ENCODE peak calls at places on chromosomes 3 and 15, in four cellular contexts. L is brain microvascular endothelial cell, X is cardiac muscle cell, T is RWPE1. Z is an unnamed sample.

GRCh38 chr15:88902846-88903245 is 7.5 kb upstream of the HAPLN3 start:
- DNase-seq in L (no peak), X (no peak), T (no peak), Z (no peak)

GRCh38 chr3:190601597-190601996 is 87.7 kb downstream of the IL1RAP start:
- DNase-seq in L (no peak), X (no peak), T (no peak), Z (no peak)

GRCh38 chr3:119018690-119019463 is 15.8 kb downstream of the IGSF11 start:
- DNase-seq in L (no peak), X (no peak), T (no peak), Z (no peak)

GRCh38 chr3:119913021-119913420 is 131.1 kb downstream of the NR1I2 start:
- DNase-seq in L (no peak), X (no peak), T (no peak), Z (no peak)

GRCh38 chr15:29792426-29793159 is 29.7 kb downstream of the TJP1 start:
- DNase-seq in L (peak), X (no peak), T (no peak), Z (no peak)

GRCh38 chr3:119469378-119470189 is 821 bp downstream of the POGLUT1 start:
- DNase-seq in L (peak), X (no peak), T (peak), Z (no peak)

GRCh38 chr15:86892774-86893449 is 813.2 kb downstream of the AGBL1 start:
- DNase-seq in L (peak), X (peak), T (no peak), Z (peak)

GRCh38 chr15:70323111-70323851 is 225.6 kb upstream of the TLE3 start:
- DNase-seq in L (peak), X (no peak), T (no peak), Z (no peak)

GRCh38 chr3:173583496-173583895 is 186.0 kb downstream of the NLGN1 start:
- DNase-seq in L (no peak), X (no peak), T (no peak), Z (no peak)

GRCh38 chr15:64897345-64897985 is 14.2 kb upstream of the ANKDD1A start:
- DNase-seq in L (peak), X (no peak), T (peak), Z (peak)

GRCh38 chr3:183653209-183654064 is 18.0 kb downstream of the KLHL24 start:
- DNase-seq in L (no peak), X (no peak), T (no peak), Z (peak)

GRCh38 chr15:98649621-98649995 is 1.3 kb downstream of the IGF1R start:
- DNase-seq in L (no peak), X (peak), T (no peak), Z (no peak)

GRCh38 chr3:176376531-176376930 is 820.8 kb downstream of the TBL1XR1 start:
- DNase-seq in L (no peak), X (no peak), T (no peak), Z (no peak)

GRCh38 chr15:68391084-68391483 is 40.9 kb downstream of the ITGA11 start:
- DNase-seq in L (no peak), X (no peak), T (no peak), Z (no peak)

GRCh38 chr15:68820205-68820588 is 498 bp downstream of the ANP32A start:
- DNase-seq in L (peak), X (peak), T (peak), Z (no peak)

GRCh38 chr3:38102073-38102844 is 34.7 kb downstream of the ACAA1 start:
- DNase-seq in L (no peak), X (peak), T (no peak), Z (no peak)

GRCh38 chr3:67569324-67569723 is 85.1 kb downstream of the SUCLG2 start:
- DNase-seq in L (no peak), X (no peak), T (no peak), Z (no peak)

GRCh38 chr15:68566377-68566954 is 12.3 kb upstream of the CORO2B start:
- DNase-seq in L (no peak), X (no peak), T (no peak), Z (no peak)

GRCh38 chr3:128313936-128314335 is 152.8 kb downstream of the DNAJB8 start:
- DNase-seq in L (no peak), X (no peak), T (no peak), Z (no peak)

GRCh38 chr3:32667072-32667582 is 17.9 kb upstream of the CNOT10 start:
- DNase-seq in L (no peak), X (no peak), T (no peak), Z (no peak)

GRCh38 chr3:133964547-133964946 is 65.2 kb downstream of the SLCO2A1 start:
- DNase-seq in L (no peak), X (no peak), T (no peak), Z (no peak)

GRCh38 chr15:78000089-78000926 is 77.2 kb downstream of the TBC1D2B start:
- DNase-seq in L (peak), X (peak), T (peak), Z (peak)

GRCh38 chr3:16883057-16883725 is 1.6 kb upstream of the PLCL2 start:
- DNase-seq in L (no peak), X (no peak), T (no peak), Z (no peak)

GRCh38 chr3:116663161-116663885 is 46.3 kb upstream of the TUSC7 start:
- DNase-seq in L (no peak), X (peak), T (no peak), Z (no peak)

GRCh38 chr3:83934208-83935150 is 1024.3 kb upstream of the CADM2 start:
- DNase-seq in L (no peak), X (no peak), T (peak), Z (peak)

GRCh38 chr3:11556851-11557644 is 86.7 kb downstream of the VGLL4 start:
- DNase-seq in L (peak), X (no peak), T (no peak), Z (no peak)

GRCh38 chr3:11145888-11146287 is 8.4 kb upstream of the HRH1 start:
- DNase-seq in L (peak), X (no peak), T (peak), Z (peak)

GRCh38 chr15:67504796-67505195 is 16.1 kb upstream of the C15orf61 start:
- DNase-seq in L (no peak), X (no peak), T (no peak), Z (peak)

GRCh38 chr3:128443771-128444170 is 22.9 kb downstream of the DNAJB8 start:
- DNase-seq in L (no peak), X (no peak), T (no peak), Z (no peak)

GRCh38 chr15:47961401-47962090 is 159.2 kb upstream of the SLC24A5 start:
- DNase-seq in L (no peak), X (no peak), T (no peak), Z (no peak)

GRCh38 chr15:53588773-53589172 is 170.7 kb downstream of the WDR72 start:
- DNase-seq in L (peak), X (no peak), T (no peak), Z (peak)

GRCh38 chr15:41407341-41407740 is 5.0 kb upstream of the NDUFAF1 start:
- DNase-seq in L (no peak), X (no peak), T (no peak), Z (no peak)

DNA sequence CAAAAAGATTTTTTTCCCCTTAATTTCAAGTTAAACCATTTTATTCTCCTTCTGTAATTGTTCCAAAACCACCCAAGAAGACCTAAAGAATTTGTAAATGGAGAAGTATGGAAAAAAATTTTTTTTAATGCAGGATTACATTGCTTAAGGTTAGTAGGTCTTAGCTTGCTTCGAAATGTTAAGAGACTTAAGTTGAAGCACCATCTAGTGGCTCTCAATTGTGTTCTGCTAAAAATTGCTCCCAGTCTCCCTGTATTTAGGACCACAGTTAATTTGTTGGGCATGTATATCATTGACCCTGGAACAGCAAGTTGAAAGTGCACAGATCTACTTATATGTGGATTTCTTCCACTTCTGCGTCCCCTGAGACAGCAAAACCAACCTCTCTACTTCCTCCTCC is 32.4 kb downstream of the CD200R1L start:
- DNase-seq in L (peak), X (peak), T (peak), Z (peak)
- TF ChIP-seq CTCF in L (peak), X (peak), T (peak), Z (peak)

GRCh38 chr15:45802140-45802539 is 167.3 kb downstream of the SQOR start:
- DNase-seq in L (no peak), X (no peak), T (no peak), Z (no peak)
- TF ChIP-seq CTCF in L (no peak), X (no peak), T (no peak), Z (no peak)

DNA sequence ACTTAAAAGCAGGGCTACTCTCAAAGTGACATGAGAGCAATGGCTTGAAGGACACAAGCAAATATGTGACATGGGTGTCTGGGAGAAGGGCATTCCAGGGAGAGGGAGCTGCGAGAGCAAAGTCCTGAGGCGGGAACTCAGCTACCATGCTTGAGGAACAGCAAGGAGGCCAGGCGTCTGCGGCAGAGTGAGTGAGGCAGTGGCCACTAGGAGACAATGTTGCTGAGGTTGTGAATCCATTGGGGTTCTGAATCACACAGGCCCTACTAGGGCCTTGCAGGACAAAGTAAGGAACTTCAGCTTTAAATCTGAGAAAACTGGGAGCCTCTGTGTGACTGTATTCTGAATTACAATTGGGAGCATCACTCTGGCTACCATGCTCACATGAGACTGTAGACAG is 94.1 kb upstream of the PRICKLE2 start:
- DNase-seq in L (no peak), X (no peak), T (no peak), Z (no peak)
- TF ChIP-seq CTCF in L (peak), X (peak), T (no peak), Z (no peak)

GRCh38 chr3:139241783-139242182 is 102.0 kb upstream of the MRPS22 start:
- DNase-seq in L (no peak), X (no peak), T (no peak), Z (no peak)
- TF ChIP-seq CTCF in L (no peak), X (no peak), T (no peak), Z (no peak)

DNA sequence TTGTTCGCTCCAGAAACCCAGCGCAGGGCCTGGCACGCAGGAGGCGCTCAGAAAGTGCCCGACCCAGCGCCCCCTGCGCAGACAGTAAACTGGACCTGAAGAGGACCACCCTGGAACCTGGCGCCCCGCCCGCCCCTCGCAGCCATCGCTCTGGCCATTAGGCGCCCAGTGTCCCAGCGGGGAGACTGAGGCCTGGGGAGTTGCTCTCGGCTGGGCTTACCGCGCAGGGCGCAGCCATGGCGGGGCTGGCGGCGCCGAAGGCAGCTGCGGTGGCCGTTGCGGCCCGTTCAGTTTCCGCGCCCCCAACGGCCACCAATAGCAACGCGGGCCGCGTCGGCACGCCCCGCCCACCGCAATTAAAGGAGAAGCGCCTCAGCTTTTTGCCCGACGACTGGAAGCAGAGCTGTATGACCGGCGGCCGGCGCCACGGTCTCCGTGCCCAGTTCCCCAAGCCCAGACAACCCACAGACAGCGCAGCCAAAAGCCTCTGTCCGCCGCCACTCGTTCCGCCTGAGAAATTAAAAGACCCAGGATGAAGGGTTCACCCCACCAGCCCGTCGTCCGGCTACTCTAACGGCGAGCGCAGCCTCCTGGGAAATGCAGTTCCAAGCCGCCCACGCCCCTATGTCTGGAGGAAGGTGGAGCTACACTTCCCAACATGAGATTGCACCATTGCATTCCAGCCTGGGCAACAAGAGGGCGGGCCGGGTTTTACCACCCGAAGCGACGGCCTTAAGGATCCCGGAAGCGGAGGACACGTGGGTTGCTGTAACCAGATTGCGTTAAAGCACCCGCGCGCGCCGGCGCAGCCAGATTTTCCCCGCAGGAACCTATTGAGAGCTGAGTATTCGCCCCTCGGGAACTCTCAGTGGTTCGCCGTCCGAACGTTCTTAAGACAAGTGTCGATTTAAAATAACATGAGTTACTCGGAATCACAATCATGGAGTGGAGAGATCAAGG is at the start of gene POC1A:
- DNase-seq in L (peak), X (peak), T (peak), Z (peak)
- TF ChIP-seq CTCF in L (no peak), X (no peak), T (no peak), Z (no peak)

DNA sequence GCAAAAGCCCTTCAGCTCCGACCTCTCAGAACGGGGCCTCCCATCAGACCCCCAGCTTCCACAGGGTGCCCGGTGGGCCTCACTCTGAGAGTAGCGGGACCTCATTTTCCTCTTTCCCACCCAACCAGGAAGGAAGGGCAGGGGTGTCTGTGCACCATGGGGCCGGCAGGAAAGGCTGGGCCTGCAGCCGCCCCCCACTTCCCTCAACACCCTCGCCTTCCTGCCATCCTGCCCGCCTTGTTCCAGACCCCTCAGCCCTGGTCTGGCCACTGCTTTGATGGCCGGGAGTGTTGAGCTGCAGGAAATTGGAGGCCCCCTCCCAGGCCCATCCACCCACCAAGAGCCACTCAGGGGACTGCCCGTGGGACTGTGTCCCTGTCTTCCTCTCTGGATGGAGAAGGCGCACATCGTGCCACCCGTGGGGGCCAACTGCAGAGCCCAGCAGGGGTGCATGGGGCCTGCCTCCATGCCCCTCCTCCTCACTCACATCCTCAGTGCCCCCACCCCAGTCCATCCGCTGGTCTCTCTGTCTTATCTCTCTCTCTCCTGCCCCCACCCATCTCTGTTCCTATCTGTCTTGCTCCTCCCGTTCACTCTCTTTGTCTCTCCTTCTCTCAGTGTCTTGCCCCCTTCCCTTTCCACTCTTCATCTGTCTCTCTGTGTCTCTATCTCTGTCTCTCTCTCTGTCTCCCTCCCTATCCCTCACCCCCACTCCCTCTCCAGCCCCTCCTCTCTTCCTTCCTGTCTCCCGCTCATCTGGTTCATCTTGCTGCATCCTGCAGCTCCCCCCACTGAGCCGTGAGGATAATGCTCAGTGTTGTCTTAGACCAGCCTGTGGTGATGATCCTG is 1.8 kb upstream of the PLXND1 start:
- DNase-seq in L (peak), X (no peak), T (no peak), Z (peak)
- TF ChIP-seq CTCF in L (peak), X (peak), T (no peak), Z (no peak)